ENCODE peak calls at places on chromosome 6, in seven cellular contexts. T, O, M, S, J, R and V are unnamed samples.

GRCh38 chr6:149457316-149457884 is 27.4 kb downstream of the ZC3H12D start:
- DNase-seq in S (no peak), J (no peak), O (no peak), T (no peak), M (no peak), R (no peak), V (peak; percentile 75)

GRCh38 chr6:3835055-3835731 is 14.0 kb upstream of the FAM50B start:
- DNase-seq in S (peak; percentile 34), O (no peak), M (no peak), T (peak; percentile 46), R (no peak), J (peak; percentile 55), V (peak; percentile 62)

GRCh38 chr6:41970436-41970846 is 28.8 kb upstream of the CCND3 start:
- DNase-seq in R (no peak), O (no peak), T (peak; percentile 65), S (peak; percentile 90), M (no peak), J (peak; percentile 76), V (peak; percentile 57)

GRCh38 chr6:22413681-22414305 is 117.0 kb upstream of the PRL start:
- DNase-seq in O (no peak), M (no peak), T (no peak), R (no peak), S (peak; percentile 57), J (peak; percentile 55), V (peak; percentile 19)

GRCh38 chr6:108730556-108731228 is 117.5 kb upstream of the ARMC2 start:
- DNase-seq in J (no peak), O (no peak), M (no peak), T (no peak), R (no peak), S (no peak), V (no peak)

GRCh38 chr6:70839286-70840266 is 117.3 kb downstream of the B3GAT2 start:
- DNase-seq in O (no peak), M (no peak), J (no peak), T (no peak), R (no peak), S (no peak), V (no peak)

GRCh38 chr6:107144014-107144413 is 28.7 kb upstream of the BEND3 start:
- DNase-seq in T (no peak), R (no peak), M (no peak), J (peak; percentile 10), S (no peak), O (no peak), V (no peak)

GRCh38 chr6:149273318-149273717 is 44.2 kb upstream of the TAB2 start:
- DNase-seq in R (peak; percentile 33), J (no peak), T (no peak), M (peak; percentile 68), O (no peak), S (no peak), V (no peak)

GRCh38 chr6:87066449-87067288 is 28.2 kb downstream of the CGA start:
- DNase-seq in S (peak; percentile 79), J (peak; percentile 79), M (no peak), T (peak; percentile 55), O (peak; percentile 8), R (no peak), V (peak; percentile 71)
- H3K4me3 ChIP-seq in S (no peak overlapping the region), J (no peak overlapping the region), M (no peak overlapping the region), T (no peak overlapping the region), O (no peak overlapping the region), R (no peak overlapping the region), V (no peak overlapping the region)

DNA sequence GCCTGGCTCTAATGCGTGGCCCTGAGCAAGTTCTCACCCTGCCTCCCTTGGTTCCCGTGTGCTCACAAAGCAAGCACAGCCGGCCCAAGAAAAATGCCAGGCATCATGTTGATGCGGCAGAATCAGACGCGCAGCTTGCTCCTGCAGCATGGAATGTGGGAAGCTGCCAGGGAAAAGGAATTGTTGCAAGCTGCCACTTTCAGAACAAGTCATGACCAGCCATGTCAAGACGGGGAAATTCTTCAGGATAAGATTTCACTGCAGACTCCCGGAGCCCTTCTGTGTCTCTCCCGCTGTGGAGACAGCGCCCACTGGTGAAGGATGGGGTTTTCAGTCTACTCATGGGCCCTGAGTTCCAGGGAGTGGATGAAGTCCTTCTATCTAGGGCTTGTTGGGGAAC is 4.6 kb downstream of the DACT2 start:
- DNase-seq in O (no peak), R (no peak), M (no peak), T (peak; percentile 23), J (peak; percentile 60), S (peak; percentile 1), V (peak; percentile 5)
- TF ChIP-seq CTCF in O (no peak), R (peak; percentile 32), M (peak; percentile 49), T (peak; percentile 20), J (peak; percentile 32), S (no peak), V (peak; percentile 48)

DNA sequence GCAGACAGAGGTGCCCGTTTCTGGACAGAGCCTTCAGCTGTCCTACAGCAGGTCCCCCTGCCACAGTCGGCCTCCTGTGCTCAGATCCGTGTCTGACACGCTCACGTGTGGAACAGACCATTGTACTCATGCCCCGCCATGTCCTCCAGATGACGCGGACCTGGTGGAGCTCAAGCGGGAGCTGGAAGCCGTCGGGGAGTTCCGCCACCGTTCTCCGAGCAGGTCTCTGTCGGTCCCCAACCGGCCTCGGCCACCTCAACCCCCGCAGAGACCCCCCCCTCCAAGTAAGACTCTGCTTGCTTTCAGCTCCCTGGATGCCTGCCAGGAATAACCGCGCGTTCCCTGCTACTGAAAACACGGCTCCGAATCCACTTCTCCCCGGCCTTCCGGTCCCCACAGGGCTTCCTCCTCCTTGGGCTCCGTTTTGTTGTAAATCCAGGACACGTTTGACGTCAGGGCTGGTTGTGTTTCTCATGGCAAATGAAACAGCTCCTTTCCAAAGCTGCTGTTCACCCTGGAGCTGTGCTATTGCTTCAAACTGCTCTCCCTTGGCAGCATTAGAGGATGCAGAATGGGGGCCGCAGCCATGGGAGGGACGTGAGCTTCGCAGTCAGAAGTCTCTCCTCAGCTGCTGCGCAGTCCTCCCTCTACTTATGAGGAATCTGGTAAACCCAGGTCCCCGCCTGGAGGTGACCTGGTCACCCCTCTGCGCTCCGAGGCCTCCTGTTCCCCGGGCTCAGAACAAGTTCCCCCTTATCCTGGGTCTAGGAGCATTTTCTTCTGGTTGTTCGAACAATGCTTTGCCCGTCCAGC is 81.2 kb downstream of the SERAC1 start:
- DNase-seq in S (no peak), J (no peak), M (peak; percentile 74), T (no peak), O (no peak), R (peak; percentile 44), V (no peak)
- H3K4me3 ChIP-seq in S (no peak overlapping the region), J (no peak overlapping the region), M (no peak overlapping the region), T (no peak overlapping the region), O (no peak overlapping the region), R (no peak overlapping the region), V (no peak overlapping the region)

GRCh38 chr6:72250664-72251063 is 364.3 kb downstream of the RIMS1 start:
- DNase-seq in S (peak; percentile 18), O (no peak), J (peak; percentile 24), T (no peak), M (no peak), R (no peak), V (no peak)
- TF ChIP-seq CTCF in S (no peak), O (no peak), J (peak; percentile 13), T (no peak), M (no peak), R (no peak), V (no peak)

GRCh38 chr6:163760860-163761259 is 346.3 kb downstream of the QKI start:
- DNase-seq in R (no peak), T (no peak), J (no peak), O (no peak), M (no peak), S (no peak), V (no peak)

GRCh38 chr6:163759542-163759941 is 345.0 kb downstream of the QKI start:
- DNase-seq in O (no peak), R (no peak), M (no peak), J (no peak), S (no peak), T (no peak), V (no peak)

GRCh38 chr6:163754866-163755265 is 340.3 kb downstream of the QKI start:
- DNase-seq in T (no peak), J (no peak), S (no peak), M (no peak), R (no peak), O (no peak), V (no peak)

GRCh38 chr6:163756079-163756478 is 341.6 kb downstream of the QKI start:
- DNase-seq in O (no peak), T (no peak), S (no peak), M (no peak), J (no peak), R (no peak), V (no peak)

DNA sequence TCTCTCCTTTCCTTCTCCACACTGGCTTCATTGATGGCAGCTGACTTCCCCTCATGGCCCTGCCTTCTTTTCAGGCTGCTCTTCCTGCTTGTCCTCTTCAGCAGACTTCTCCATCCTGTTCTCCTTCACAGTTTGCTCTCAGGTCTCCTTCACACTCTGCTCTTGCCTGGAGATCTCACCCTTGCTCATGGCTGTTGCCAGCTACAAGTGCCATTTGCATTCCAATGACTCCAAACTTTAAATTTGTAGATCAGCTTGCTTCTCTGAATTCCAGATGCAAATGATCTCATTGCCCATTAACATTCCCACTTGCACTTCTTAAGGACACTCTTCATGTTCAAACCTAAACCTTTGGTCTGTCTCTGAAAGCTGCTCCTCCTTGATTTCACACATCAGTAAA is 343.0 kb downstream of the QKI start:
- DNase-seq in T (no peak), R (no peak), S (no peak), M (no peak), O (no peak), J (no peak), V (no peak)
- H3K4me3 ChIP-seq in T (no peak overlapping the region), R (no peak overlapping the region), S (no peak overlapping the region), M (no peak overlapping the region), O (no peak overlapping the region), J (no peak overlapping the region), V (no peak overlapping the region)

GRCh38 chr6:6674872-6675271 is 86.4 kb downstream of the LY86 start:
- DNase-seq in J (no peak), R (no peak), M (no peak), O (no peak), S (no peak), T (no peak), V (no peak)
- TF ChIP-seq CTCF in J (peak; percentile 38), R (peak; percentile 13), M (no peak), O (peak; percentile 45), S (peak; percentile 47), T (no peak), V (peak; percentile 24)

DNA sequence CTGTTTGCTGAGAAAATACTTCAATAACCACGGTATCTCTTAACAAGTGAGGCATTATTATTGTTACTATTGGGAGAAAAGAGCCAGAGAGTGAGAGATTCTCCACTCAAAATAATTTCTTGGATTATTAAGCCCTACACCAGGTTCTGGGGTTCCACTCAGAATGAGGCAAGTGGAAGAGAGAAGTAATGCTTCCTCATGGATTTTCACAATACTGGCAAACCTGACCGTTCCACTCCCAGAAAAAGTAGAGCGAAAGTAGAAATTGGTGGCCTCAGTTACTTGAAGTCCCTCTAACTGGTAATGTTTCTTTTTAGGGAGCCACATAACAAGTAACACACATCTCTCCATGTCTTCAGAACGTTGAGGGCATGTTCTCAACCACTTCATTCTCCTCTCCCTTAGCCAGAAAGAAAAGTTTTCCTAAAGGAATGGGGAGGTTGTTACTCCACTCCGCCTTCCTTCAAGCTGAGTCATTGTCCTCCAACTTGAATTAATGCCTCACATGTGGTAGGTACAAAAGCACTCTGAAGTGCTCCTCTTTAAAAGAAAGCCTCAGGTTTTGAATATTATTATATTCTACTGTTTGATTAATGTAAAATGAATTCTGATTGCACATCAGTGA is 1.9 kb downstream of the BAG2 start:
- DNase-seq in J (peak; percentile 80), T (peak; percentile 56), R (no peak), S (peak; percentile 78), M (no peak), O (peak; percentile 44), V (peak; percentile 87)
- H3K4me3 ChIP-seq in J (peak overlapping the region; percentile 70), T (peak overlapping the region; percentile 55), R (peak overlapping the region; percentile 57), S (peak overlapping the region; percentile 64), M (peak overlapping the region; percentile 84), O (peak overlapping the region; percentile 86), V (peak overlapping the region; percentile 88)

GRCh38 chr6:157669747-157670216 is 153.3 kb upstream of the SNX9 start:
- DNase-seq in M (peak; percentile 91), S (peak; percentile 76), J (peak; percentile 81), O (peak; percentile 63), R (peak; percentile 87), T (peak; percentile 27), V (peak; percentile 84)
- TF ChIP-seq CTCF in M (peak; percentile 47), S (peak; percentile 41), J (peak; percentile 38), O (peak; percentile 49), R (peak; percentile 28), T (no peak), V (peak; percentile 37)